ENCODE peak calls at places on chromosomes 13 and 19, in ten cellular contexts. B is cardiac muscle cell, L is upper lobe of right lung, M is Peyer's patch, V is HepG2, N is HL-60, I is endodermal cell, D is thoracic aorta, F is body of pancreas, Q is tibial nerve. C is an unnamed sample.

GRCh38 chr19:12647490-12648071 is 19.0 kb downstream of the MAN2B1 start:
- DNase-seq in F (peak), N (no peak), V (no peak), M (peak), B (no peak), I (peak), Q (peak), L (peak), D (no peak), C (peak)

GRCh38 chr19:18193388-18194207 is 580 bp downstream of the MPV17L2 start:
- DNase-seq in M (no peak), I (peak), Q (no peak), L (no peak), F (no peak), B (peak), V (no peak), N (no peak), D (no peak), C (no peak)

GRCh38 chr13:92224052-92224821 is 825.8 kb downstream of the GPC5 start:
- DNase-seq in Q (peak), L (no peak), I (no peak), N (no peak), V (no peak), B (no peak), M (no peak), F (no peak), D (no peak), C (no peak)

GRCh38 chr13:52665325-52665724 is 12.7 kb downstream of the SUGT1 start:
- DNase-seq in L (no peak), M (no peak), Q (no peak), I (no peak), N (no peak), F (no peak), B (peak), D (no peak), V (peak), C (peak)

GRCh38 chr19:21638776-21639175 is 128.6 kb downstream of the ZNF100 start:
- DNase-seq in D (no peak), V (no peak), F (no peak), N (no peak), Q (no peak), B (no peak), I (no peak), L (no peak), M (no peak), C (no peak)

GRCh38 chr13:80437212-80437611 is 96.3 kb upstream of the SPRY2 start:
- DNase-seq in N (no peak), Q (no peak), L (no peak), B (no peak), F (no peak), V (no peak), I (no peak), D (no peak), M (no peak), C (no peak)

GRCh38 chr19:38290631-38291147 is 13.4 kb upstream of the C19orf33 start:
- DNase-seq in I (no peak), D (no peak), M (no peak), Q (no peak), L (peak), N (no peak), B (no peak), V (no peak), F (peak), C (peak)

GRCh38 chr13:42272115-42272756 is at the start of gene AKAP11:
- DNase-seq in M (peak), I (no peak), N (no peak), B (peak), Q (peak), L (peak), F (peak), D (no peak), V (peak), C (peak)

GRCh38 chr19:53882391-53883050 is 524 bp downstream of the PRKCG start:
- DNase-seq in V (no peak), B (no peak), Q (no peak), D (no peak), I (no peak), F (no peak), N (no peak), M (no peak), L (no peak), C (no peak)

GRCh38 chr19:1672769-1673644 is 20.6 kb upstream of the TCF3 start:
- DNase-seq in B (no peak), D (no peak), F (no peak), N (no peak), V (no peak), Q (no peak), L (no peak), M (no peak), I (no peak), C (no peak)

GRCh38 chr13:98544105-98544710 is 32.7 kb downstream of the STK24 start:
- DNase-seq in F (no peak), N (no peak), B (no peak), D (no peak), M (no peak), L (no peak), I (peak), V (no peak), Q (no peak), C (no peak)

GRCh38 chr13:98543380-98544104 is 33.4 kb downstream of the STK24 start:
- DNase-seq in D (no peak), Q (no peak), N (no peak), I (no peak), M (peak), L (peak), F (no peak), B (no peak), V (no peak), C (no peak)

GRCh38 chr13:98541701-98542203 is 35.2 kb downstream of the STK24 start:
- DNase-seq in M (no peak), V (no peak), F (no peak), D (no peak), I (no peak), Q (no peak), N (no peak), L (no peak), B (no peak), C (no peak)

GRCh38 chr13:98541211-98541610 is 35.7 kb downstream of the STK24 start:
- DNase-seq in N (no peak), V (no peak), L (no peak), Q (no peak), I (peak), F (no peak), B (no peak), D (no peak), M (no peak), C (no peak)

DNA sequence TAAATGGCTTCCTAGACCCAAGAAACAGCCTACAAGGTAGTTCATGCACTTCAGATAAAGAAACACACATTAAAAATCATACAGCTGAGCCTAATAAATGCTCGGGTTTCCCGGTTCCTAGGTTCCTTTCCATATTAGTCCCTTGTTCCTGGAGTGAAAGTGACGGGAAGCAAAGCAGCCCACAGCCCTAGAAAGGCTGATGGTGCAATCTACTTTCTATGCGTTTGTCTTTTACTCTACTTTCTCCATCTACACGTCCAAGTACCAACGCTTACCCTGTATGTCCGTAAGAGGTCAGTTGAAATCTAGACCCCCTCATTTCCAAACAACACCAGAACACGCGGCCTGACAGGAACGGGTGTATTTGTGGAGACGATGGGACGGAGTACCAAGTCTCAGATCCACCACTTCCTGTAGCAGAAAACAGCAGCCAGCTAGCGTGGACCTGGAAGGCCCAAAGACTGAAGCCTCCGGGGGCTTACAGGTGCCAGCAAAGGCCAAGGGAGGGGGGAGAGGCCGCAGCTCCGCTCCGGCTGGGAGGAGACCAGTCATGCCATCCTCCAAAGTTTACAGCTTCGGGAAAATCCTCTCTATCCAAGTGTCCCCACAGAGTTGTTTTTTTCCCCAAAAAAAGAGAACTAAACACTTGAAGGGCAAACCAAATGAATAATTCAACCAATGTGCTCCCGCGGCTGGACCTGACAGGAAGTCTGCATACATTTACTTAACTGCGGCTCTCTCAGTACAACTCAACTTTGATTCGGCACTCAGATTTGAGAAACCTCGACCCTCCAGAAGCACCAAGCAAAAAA is 34.1 kb downstream of the STK24 start:
- DNase-seq in M (peak), L (peak), B (no peak), F (no peak), N (no peak), I (no peak), V (no peak), D (no peak), Q (no peak), C (no peak)
- H3K27ac ChIP-seq in M (peak), L (peak), B (peak), F (no peak), N (no peak), I (no peak), V (no peak), D (no peak), Q (no peak), C (no peak)

GRCh38 chr19:46788101-46788967 is at the start of gene SLC1A5:
- DNase-seq in N (peak), L (peak), F (peak), I (peak), V (peak), Q (peak), M (peak), D (peak), B (peak), C (peak)
- H3K27ac ChIP-seq in N (peak), L (peak), F (peak), I (peak), V (peak), Q (peak), M (peak), D (peak), B (peak), C (peak)

GRCh38 chr13:46111151-46111550 is 6.3 kb upstream of the CPB2 start:
- DNase-seq in N (no peak), D (no peak), I (no peak), B (no peak), F (no peak), Q (no peak), M (no peak), L (no peak), V (no peak), C (no peak)
- H3K27ac ChIP-seq in N (no peak), D (no peak), I (no peak), B (no peak), F (no peak), Q (no peak), M (no peak), L (no peak), V (no peak), C (no peak)

GRCh38 chr13:51518847-51519246 is 65.4 kb upstream of the WDFY2 start:
- DNase-seq in N (no peak), V (no peak), M (no peak), I (no peak), F (no peak), B (no peak), L (no peak), D (no peak), Q (no peak), C (no peak)

GRCh38 chr13:51524312-51524711 is 60.0 kb upstream of the WDFY2 start:
- DNase-seq in F (no peak), L (no peak), N (no peak), I (no peak), B (no peak), D (no peak), M (no peak), Q (no peak), V (peak), C (no peak)

GRCh38 chr13:51523082-51523518 is 61.2 kb upstream of the WDFY2 start:
- DNase-seq in I (no peak), D (no peak), V (peak), Q (no peak), N (peak), L (no peak), B (no peak), M (no peak), F (peak), C (no peak)

GRCh38 chr13:51519839-51520238 is 64.4 kb upstream of the WDFY2 start:
- DNase-seq in N (no peak), I (no peak), D (no peak), L (no peak), M (no peak), B (no peak), F (no peak), Q (no peak), V (peak), C (no peak)

GRCh38 chr13:51520524-51520923 is 63.7 kb upstream of the WDFY2 start:
- DNase-seq in L (no peak), M (no peak), V (peak), N (peak), B (no peak), I (no peak), Q (no peak), F (peak), D (no peak), C (no peak)
- H3K27ac ChIP-seq in L (no peak), M (no peak), V (no peak), N (peak), B (no peak), I (no peak), Q (no peak), F (no peak), D (no peak), C (peak)

GRCh38 chr19:40411958-40412499 is 1.1 kb downstream of the PRX start:
- DNase-seq in L (no peak), N (no peak), M (no peak), Q (no peak), D (no peak), V (no peak), F (no peak), B (no peak), I (peak), C (no peak)
- H3K27ac ChIP-seq in L (peak), N (no peak), M (no peak), Q (peak), D (peak), V (no peak), F (no peak), B (no peak), I (no peak), C (peak)